ENCODE peak calls at places on chromosomes 4 and X, in four cellular contexts. H is Peyer's patch, C is prostate gland, V is GM12892. Q is an unnamed sample.

GRCh38 chrX:110004210-110004609 is 1.3 kb downstream of the TMEM164 start:
- DNase-seq in H (peak), C (peak), V (no peak), Q (no peak)

GRCh38 chrX:18424482-18425198 is 768 bp upstream of the CDKL5 start:
- DNase-seq in H (peak), C (no peak), V (no peak), Q (peak)

GRCh38 chrX:8988456-8988855 is 45.5 kb downstream of the FAM9B start:
- DNase-seq in H (no peak), C (peak), V (no peak), Q (no peak)

GRCh38 chrX:9379697-9380551 is 84.9 kb upstream of the TBL1X start:
- DNase-seq in H (no peak), C (no peak), V (no peak), Q (no peak)

GRCh38 chr4:176539091-176539784 is 219.5 kb downstream of the SPCS3 start:
- DNase-seq in H (no peak), C (no peak), V (no peak), Q (no peak)

GRCh38 chrX:774536-774935 is 143.9 kb downstream of the SHOX start:
- DNase-seq in H (no peak), C (no peak), V (no peak), Q (no peak)

GRCh38 chr4:144820115-144820514 is 174.2 kb downstream of the HHIP start:
- DNase-seq in H (no peak), C (no peak), V (no peak), Q (no peak)

GRCh38 chr4:1172971-1173757 is 781 bp upstream of the SPON2 start:
- DNase-seq in H (no peak), C (no peak), V (no peak), Q (no peak)

GRCh38 chr4:128776794-128777216 is 32.7 kb upstream of the JADE1 start:
- DNase-seq in H (peak), C (no peak), V (no peak), Q (no peak)

GRCh38 chrX:111445485-111445884 is 33.5 kb upstream of the DCX start:
- DNase-seq in H (no peak), C (no peak), V (no peak), Q (peak)

GRCh38 chrX:34893741-34894140 is 48.9 kb upstream of the FAM47B start:
- DNase-seq in H (no peak), C (no peak), V (no peak), Q (no peak)

GRCh38 chr4:153513596-153513995 is 47.4 kb downstream of the TMEM131L start:
- DNase-seq in H (no peak), C (no peak), V (no peak), Q (no peak)

GRCh38 chr4:125704726-125705125 is 390.0 kb downstream of the FAT4 start:
- DNase-seq in H (no peak), C (no peak), V (no peak), Q (no peak)

GRCh38 chr4:38867478-38868054 is at the start of gene FAM114A1:
- DNase-seq in H (peak), C (peak), V (peak), Q (peak)

GRCh38 chr4:7995866-7996265 is 56.2 kb upstream of the AFAP1 start:
- DNase-seq in H (no peak), C (no peak), V (no peak), Q (no peak)

GRCh38 chr4:68576272-68577100 is at the start of gene UGT2B17:
- DNase-seq in H (no peak), C (no peak), V (no peak), Q (no peak)

GRCh38 chrX:15744181-15744867 is 6.3 kb downstream of the CA5B start:
- DNase-seq in H (no peak), C (no peak), V (no peak), Q (peak)

GRCh38 chrX:119007189-119007770 is 32.9 kb downstream of the LONRF3 start:
- DNase-seq in H (no peak), C (no peak), V (no peak), Q (no peak)

GRCh38 chr4:122346036-122346435 is 32.8 kb upstream of the ADAD1 start:
- DNase-seq in H (no peak), C (no peak), V (no peak), Q (no peak)

GRCh38 chr4:176575141-176575731 is 217.5 kb downstream of the VEGFC start:
- DNase-seq in H (no peak), C (no peak), V (no peak), Q (no peak)

GRCh38 chr4:188127157-188127874 is 11.9 kb upstream of the TRIML1 start:
- DNase-seq in H (no peak), C (no peak), V (no peak), Q (no peak)

GRCh38 chr4:25903905-25904747 is 9.9 kb upstream of the SMIM20 start:
- DNase-seq in H (no peak), C (no peak), V (no peak), Q (no peak)

GRCh38 chr4:61889117-61889516 is 689.0 kb downstream of the ADGRL3 start:
- DNase-seq in H (no peak), C (no peak), V (no peak), Q (no peak)

GRCh38 chr4:61890321-61890720 is 690.2 kb downstream of the ADGRL3 start:
- DNase-seq in H (no peak), C (no peak), V (no peak), Q (no peak)

GRCh38 chr4:61882381-61882780 is 682.3 kb downstream of the ADGRL3 start:
- DNase-seq in H (no peak), C (no peak), V (no peak), Q (no peak)

GRCh38 chr4:61891953-61892352 is 691.8 kb downstream of the ADGRL3 start:
- DNase-seq in H (no peak), C (no peak), V (no peak), Q (no peak)

DNA sequence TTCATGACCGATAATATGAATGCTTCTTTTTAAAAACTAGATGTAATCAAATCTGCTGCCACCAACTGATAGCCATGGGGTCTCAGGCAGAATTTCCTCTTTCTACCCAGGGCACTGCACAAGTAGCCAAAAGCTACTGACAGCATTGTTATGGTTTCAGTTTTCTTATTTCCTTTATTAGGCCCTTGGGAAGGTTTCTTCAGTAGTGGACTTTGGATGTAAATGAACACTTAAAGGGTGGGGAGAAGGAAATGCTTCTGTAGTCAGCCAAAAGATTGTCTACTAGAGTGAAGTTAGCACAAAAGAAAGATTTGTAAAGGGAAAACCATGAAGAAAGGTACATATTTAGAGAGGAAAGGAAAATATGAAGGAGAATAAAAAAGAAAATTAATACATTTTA is 686.1 kb downstream of the ADGRL3 start:
- DNase-seq in H (no peak), C (no peak), V (no peak), Q (no peak)
- TF ChIP-seq POLR2A in H (no peak), C (no peak), V (no peak), Q (no peak)

DNA sequence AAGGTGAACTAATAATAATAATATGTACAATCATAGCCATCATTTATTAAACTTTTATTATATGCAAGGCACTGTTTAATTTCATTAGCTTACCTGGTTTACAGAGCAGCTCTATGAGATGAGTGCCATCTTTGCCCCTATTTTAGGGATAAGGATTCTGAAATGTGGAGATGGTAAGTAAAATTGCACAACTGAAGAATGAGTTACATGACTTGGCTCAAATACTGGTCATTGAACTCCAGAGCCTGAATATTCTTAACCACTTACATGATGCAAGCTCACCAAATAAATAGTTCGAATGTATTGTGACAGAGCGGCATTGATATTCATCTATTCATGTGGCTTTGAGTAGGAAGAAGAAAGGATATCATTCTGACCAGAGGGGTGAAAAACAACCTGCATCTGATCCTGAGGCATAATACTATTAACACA is 11.7 kb downstream of the ALB start:
- DNase-seq in H (no peak), C (no peak), V (no peak), Q (no peak)
- TF ChIP-seq POLR2A in H (no peak), C (no peak), V (no peak), Q (no peak)

GRCh38 chr4:139553751-139554670 is 2.0 kb downstream of the SETD7 start:
- DNase-seq in H (no peak), C (no peak), V (no peak), Q (no peak)

GRCh38 chr4:139555705-139556070 is 331 bp downstream of the SETD7 start:
- DNase-seq in H (peak), C (peak), V (no peak), Q (peak)

GRCh38 chr4:139554726-139555072 is 1.3 kb downstream of the SETD7 start:
- DNase-seq in H (no peak), C (no peak), V (no peak), Q (no peak)

GRCh38 chr4:139556071-139556734 is at the start of gene SETD7:
- DNase-seq in H (peak), C (peak), V (peak), Q (peak)

DNA sequence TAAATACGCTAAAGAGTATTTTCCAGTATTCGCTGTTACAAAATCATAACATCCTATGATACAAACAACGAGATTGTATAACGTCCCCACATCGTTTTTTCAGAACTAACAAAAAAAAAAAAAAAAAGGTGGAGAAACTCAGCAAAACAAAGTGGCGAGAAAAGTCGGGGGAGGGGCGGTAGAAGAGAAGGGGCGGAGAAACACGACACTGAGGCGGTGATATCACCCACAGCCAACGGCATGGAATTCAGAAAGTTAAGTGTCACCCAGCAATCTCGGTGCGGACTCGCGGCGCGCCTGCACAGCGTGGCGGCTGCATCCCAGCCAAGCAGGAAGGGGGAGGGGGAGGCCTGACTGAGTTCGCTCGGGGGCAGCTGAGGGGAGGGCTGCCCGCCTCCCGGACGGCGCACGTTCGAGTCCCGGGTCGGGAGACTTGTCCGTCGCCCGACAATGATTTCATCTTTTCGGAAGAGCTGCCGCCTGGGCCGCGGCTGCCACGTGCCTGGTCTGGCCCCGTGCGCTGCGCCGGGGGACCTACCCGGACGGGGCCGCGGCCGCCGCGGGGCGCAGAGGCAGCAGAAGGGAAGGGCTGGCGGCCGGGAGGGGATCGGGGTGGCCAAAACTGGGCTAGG is 830 bp downstream of the SETD7 start:
- DNase-seq in H (peak), C (peak), V (peak), Q (peak)
- TF ChIP-seq POLR2A in H (peak), C (peak), V (no peak), Q (no peak)

DNA sequence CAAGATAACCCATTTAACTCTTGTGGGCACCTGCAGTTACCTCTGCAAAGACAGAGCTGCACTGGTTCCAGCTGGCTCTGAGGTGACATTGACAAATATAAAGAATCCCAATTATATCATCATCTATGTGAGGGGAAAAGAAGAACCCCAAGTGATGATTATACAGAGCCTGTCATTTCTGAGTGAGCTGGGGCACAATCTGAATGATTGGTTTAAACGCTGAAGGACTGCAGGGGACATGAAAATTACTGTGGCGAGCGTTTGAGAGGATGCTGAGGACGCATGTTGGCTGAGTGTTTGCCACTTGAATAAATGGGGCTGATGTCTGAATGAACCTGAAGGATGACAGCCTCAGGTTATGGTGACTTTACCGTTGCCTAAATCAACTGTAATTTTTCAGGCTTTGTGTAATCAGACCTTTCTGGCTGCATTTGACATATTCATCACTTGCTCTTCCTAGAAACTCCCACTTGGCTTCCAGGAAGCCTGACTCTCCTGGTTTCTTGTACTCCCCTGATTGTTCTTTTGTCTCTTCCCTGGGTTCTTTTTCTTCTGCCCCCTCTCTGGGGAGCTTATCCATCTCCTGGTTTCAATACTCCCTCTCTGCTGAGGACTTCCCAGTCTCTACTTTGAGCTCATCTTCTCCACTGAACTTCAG is 4.1 kb upstream of the HSD17B10 start:
- DNase-seq in H (no peak), C (no peak), V (no peak), Q (no peak)
- TF ChIP-seq POLR2A in H (no peak), C (no peak), V (no peak), Q (no peak)